ENCODE peak calls at places on chromosomes 16 and 17, in four cellular contexts. I is tibial artery; P is CD8-positive, alpha-beta T cell; X is heart left ventricle. G is an unnamed sample.

GRCh38 chr16:57624044-57624688 is 4.3 kb upstream of the ADGRG1 start:
- DNase-seq in I (no peak), P (no peak), X (no peak), G (no peak)

GRCh38 chr16:73028721-73029361 is 19.1 kb downstream of the ZFHX3 start:
- DNase-seq in I (no peak), P (no peak), X (no peak), G (no peak)

GRCh38 chr17:57009737-57010445 is 32.0 kb downstream of the SCPEP1 start:
- DNase-seq in I (peak; percentile 35), P (peak; percentile 21), X (peak; percentile 43), G (peak; percentile 52)

GRCh38 chr17:61015966-61016365 is 338.3 kb downstream of the BCAS3 start:
- DNase-seq in I (no peak), P (no peak), X (no peak), G (no peak)

GRCh38 chr17:64174686-64175456 is 44.9 kb upstream of the ERN1 start:
- DNase-seq in I (peak; percentile 66), P (no peak), X (peak; percentile 50), G (no peak)

GRCh38 chr16:82750078-82750477 is 123.3 kb downstream of the CDH13 start:
- DNase-seq in I (no peak), P (no peak), X (no peak), G (no peak)

GRCh38 chr16:4463522-4464163 is 10.8 kb downstream of the NMRAL1 start:
- DNase-seq in I (no peak), P (no peak), X (no peak), G (no peak)

GRCh38 chr16:50267651-50268050 is 1.3 kb downstream of the ADCY7 start:
- DNase-seq in I (no peak), P (no peak), X (no peak), G (no peak)

GRCh38 chr16:67651847-67652246 is 6.9 kb downstream of the CARMIL2 start:
- DNase-seq in I (no peak), P (no peak), X (no peak), G (no peak)

GRCh38 chr17:7523033-7523432 is 25.8 kb upstream of the TNFSF12 start:
- DNase-seq in I (no peak), P (peak; percentile 16), X (peak; percentile 43), G (peak; percentile 9)

GRCh38 chr17:62093188-62094155 is 28.4 kb upstream of the MED13 start:
- DNase-seq in I (no peak), P (no peak), X (no peak), G (no peak)

GRCh38 chr17:77247048-77247541 is 106.3 kb downstream of the SEC14L1 start:
- DNase-seq in I (peak; percentile 67), P (peak; percentile 78), X (peak; percentile 89), G (peak; percentile 97)
- TF ChIP-seq CTCF in I (peak; percentile 99), P (peak; percentile 97), X (peak; percentile 97), G (peak; percentile 100)

DNA sequence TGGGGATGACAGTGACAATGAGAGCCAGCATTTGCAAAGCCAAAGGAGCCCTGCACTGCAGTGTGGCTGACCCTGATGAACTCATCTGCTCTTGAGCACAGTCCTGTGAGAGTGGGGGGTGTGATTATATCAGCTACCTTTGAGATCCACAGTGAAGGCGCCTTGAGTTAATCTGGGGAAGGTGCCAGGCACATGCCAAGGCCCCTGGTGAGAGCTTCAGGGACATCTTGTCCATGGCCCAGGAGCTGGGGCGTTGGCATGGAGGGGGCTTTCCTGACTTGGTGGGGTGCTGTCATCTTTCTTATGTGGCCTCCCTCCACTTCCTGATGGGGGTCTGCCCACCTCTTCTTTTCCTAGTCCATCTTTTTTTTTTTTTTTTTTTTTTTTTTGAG is 86.5 kb downstream of the SNX29 start:
- DNase-seq in I (no peak), P (no peak), X (no peak), G (no peak)
- TF ChIP-seq CTCF in I (no peak), P (no peak), X (no peak), G (no peak)

DNA sequence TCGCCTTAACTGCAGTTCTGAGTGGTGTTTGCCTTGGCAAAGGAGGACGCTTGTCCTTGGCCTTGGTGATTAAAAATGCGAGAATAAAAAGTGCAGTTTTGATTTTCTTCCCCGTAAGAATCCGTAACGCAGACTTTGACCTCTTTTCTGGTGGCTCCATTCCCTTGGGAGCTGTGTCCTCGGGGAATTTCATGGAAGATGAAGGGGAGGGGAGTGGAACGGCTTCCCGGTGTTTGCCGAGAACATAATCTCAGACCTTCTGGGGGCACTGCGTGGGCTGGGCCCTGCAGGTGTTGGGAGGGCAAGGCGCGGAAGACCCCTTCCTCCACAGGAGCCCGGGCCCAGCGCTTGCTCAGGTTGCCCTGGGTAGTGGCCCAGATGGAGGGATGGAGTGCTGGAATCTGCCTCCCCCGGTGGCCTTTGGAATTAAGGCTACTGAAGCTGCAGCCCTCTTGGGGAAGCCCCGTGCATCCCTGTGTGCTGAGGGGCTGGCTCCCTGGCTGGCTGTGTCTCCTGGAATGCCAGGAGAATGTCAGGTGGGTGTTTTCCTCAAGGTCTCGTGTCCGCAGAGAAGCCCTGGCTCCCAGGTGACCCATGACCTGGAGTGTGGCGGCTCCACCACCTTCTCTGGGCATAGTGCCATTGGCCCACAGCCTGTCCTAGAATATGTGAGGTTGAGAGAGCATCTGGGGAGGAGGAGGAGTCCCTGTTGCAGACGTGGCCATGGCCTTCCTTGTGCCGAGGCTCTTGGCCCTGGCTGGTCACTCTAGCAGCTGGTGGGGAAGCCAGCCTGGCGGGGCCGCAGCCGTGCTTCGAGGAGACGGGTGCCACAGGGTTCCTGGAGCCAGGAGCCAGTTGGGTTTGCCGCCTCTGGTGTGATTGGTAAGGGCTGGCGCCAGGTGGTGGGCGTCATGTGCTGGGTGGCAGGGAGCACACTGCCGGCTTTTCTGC is 3.1 kb downstream of the BAIAP2 start:
- DNase-seq in I (no peak), P (no peak), X (peak; percentile 47), G (no peak)
- TF ChIP-seq CTCF in I (no peak), P (no peak), X (no peak), G (no peak)

GRCh38 chr17:32628645-32629044 is 141.9 kb downstream of the CDK5R1 start:
- DNase-seq in I (no peak), P (no peak), X (no peak), G (no peak)

GRCh38 chr17:32626371-32626770 is 139.6 kb downstream of the CDK5R1 start:
- DNase-seq in I (no peak), P (no peak), X (no peak), G (no peak)

GRCh38 chr17:32629563-32630190 is 142.9 kb downstream of the CDK5R1 start:
- DNase-seq in I (no peak), P (no peak), X (no peak), G (no peak)

GRCh38 chr17:32625971-32626370 is 139.2 kb downstream of the CDK5R1 start:
- DNase-seq in I (no peak), P (no peak), X (no peak), G (no peak)

GRCh38 chr17:32627233-32628008 is 140.6 kb downstream of the CDK5R1 start:
- DNase-seq in I (no peak), P (no peak), X (no peak), G (peak; percentile 26)
- TF ChIP-seq CTCF in I (no peak), P (no peak), X (no peak), G (no peak)

GRCh38 chr17:68634345-68634876 is 33.2 kb upstream of the FAM20A start:
- DNase-seq in I (no peak), P (no peak), X (no peak), G (no peak)
- TF ChIP-seq CTCF in I (no peak), P (no peak), X (no peak), G (no peak)

GRCh38 chr17:17870292-17870691 is 33.5 kb upstream of the SREBF1 start:
- DNase-seq in I (no peak), P (no peak), X (no peak), G (no peak)
- TF ChIP-seq CTCF in I (no peak), P (no peak), X (no peak), G (no peak)

GRCh38 chr17:78824240-78824639 is 16.4 kb downstream of the USP36 start:
- DNase-seq in I (no peak), P (no peak), X (no peak), G (no peak)

GRCh38 chr17:78821961-78822360 is 18.7 kb downstream of the USP36 start:
- DNase-seq in I (no peak), P (no peak), X (no peak), G (no peak)

GRCh38 chr17:78825696-78826095 is 14.9 kb downstream of the USP36 start:
- DNase-seq in I (no peak), P (no peak), X (no peak), G (no peak)

GRCh38 chr17:78822552-78822951 is 18.1 kb downstream of the USP36 start:
- DNase-seq in I (no peak), P (no peak), X (no peak), G (no peak)

DNA sequence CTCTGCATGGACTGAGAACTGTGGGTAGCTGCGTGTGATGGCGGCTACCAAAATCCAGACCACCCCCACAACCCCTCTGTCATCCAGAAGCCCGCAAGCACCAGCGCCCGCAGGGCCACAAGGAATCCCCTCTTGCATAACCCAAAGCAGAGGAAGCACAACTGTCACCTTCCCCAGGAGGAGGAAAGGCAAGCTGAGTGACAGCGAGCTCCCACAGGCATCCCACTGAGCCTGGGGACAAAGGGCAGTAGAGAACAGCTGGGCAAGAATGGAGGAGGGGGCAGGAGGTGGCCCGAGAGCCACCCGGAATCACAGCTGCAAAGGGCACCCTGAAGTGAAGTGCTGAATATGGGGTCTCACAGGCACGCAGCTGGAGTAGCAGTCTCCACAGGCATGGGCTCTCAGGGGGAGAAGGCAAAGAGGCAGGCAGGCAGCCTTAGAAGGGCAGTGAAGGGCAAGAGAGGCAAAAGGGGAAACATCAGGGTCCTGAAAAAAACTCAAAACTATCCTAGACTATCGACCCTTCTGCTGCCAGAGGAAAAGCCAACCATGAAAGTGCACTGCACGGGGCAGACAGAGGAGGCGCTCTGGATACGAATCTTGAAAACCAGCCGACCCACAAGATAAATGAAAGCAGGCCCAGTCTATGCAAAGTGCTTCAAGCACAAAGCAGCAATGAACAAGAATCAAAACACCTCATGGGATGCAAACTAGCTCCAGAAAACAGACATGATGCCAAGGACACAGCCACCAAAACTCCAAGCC is 17.1 kb downstream of the USP36 start:
- DNase-seq in I (no peak), P (no peak), X (no peak), G (no peak)
- TF ChIP-seq CTCF in I (no peak), P (no peak), X (no peak), G (peak; percentile 31)

GRCh38 chr17:48728232-48729231 is at the start of gene HOXB13:
- DNase-seq in I (no peak), P (no peak), X (no peak), G (no peak)

GRCh38 chr17:48726182-48726915 is 2.2 kb downstream of the HOXB13 start:
- DNase-seq in I (no peak), P (no peak), X (no peak), G (no peak)

GRCh38 chr17:48727415-48728175 is 955 bp downstream of the HOXB13 start:
- DNase-seq in I (no peak), P (no peak), X (no peak), G (no peak)

GRCh38 chr17:48725294-48726064 is 2.5 kb downstream of the PRAC2 start:
- DNase-seq in I (no peak), P (no peak), X (no peak), G (no peak)

GRCh38 chr17:48726916-48727286 is 1.6 kb downstream of the HOXB13 start:
- DNase-seq in I (no peak), P (no peak), X (no peak), G (no peak)
- TF ChIP-seq CTCF in I (no peak), P (no peak), X (no peak), G (no peak)